ENCODE peak calls at places on chromosomes 16 and 17, in six cellular contexts. One of them, this sample, is unnamed. For H3K27me3, the result is how much of the 10 kb centered on the place peaks cover.

GRCh38 chr16:66228791-66229190 is 137.7 kb upstream of the CDH5 start:
- DNase-seq in H9: no peak
- DNase-seq in mesenchymal stem cell: peak
- DNase-seq in IMR-90: peak
- DNase-seq in H1: no peak
- DNase-seq in trophoblast cell: no peak
- DNase-seq in this sample: no peak

GRCh38 chr17:47665655-47666054 is 15.9 kb downstream of the KPNB1 start:
- DNase-seq in trophoblast cell: no peak
- DNase-seq in H9: no peak
- DNase-seq in H1: no peak
- DNase-seq in mesenchymal stem cell: peak
- DNase-seq in IMR-90: peak
- DNase-seq in this sample: no peak

GRCh38 chr16:14298374-14299122 is 227.4 kb downstream of the MRTFB start:
- DNase-seq in IMR-90: no peak
- DNase-seq in H9: no peak
- DNase-seq in H1: no peak
- DNase-seq in mesenchymal stem cell: no peak
- DNase-seq in trophoblast cell: no peak
- DNase-seq in this sample: no peak

GRCh38 chr16:1535391-1536291 is 2.2 kb downstream of the TMEM204 start:
- DNase-seq in H9: no peak
- DNase-seq in trophoblast cell: no peak
- DNase-seq in mesenchymal stem cell: no peak
- DNase-seq in H1: no peak
- DNase-seq in IMR-90: no peak
- DNase-seq in this sample: no peak

GRCh38 chr16:17571499-17572093 is 100.8 kb upstream of the XYLT1 start:
- DNase-seq in IMR-90: no peak
- DNase-seq in mesenchymal stem cell: no peak
- DNase-seq in trophoblast cell: peak
- DNase-seq in H9: no peak
- DNase-seq in H1: no peak
- DNase-seq in this sample: no peak

GRCh38 chr17:74442670-74443515 is 11.0 kb downstream of the GPRC5C start:
- DNase-seq in IMR-90: no peak
- DNase-seq in trophoblast cell: no peak
- DNase-seq in H1: peak
- DNase-seq in H9: peak
- DNase-seq in mesenchymal stem cell: no peak
- DNase-seq in this sample: no peak

GRCh38 chr17:2852211-2852610 is 56.0 kb downstream of the RAP1GAP2 start:
- DNase-seq in H1: no peak
- DNase-seq in mesenchymal stem cell: no peak
- DNase-seq in IMR-90: no peak
- DNase-seq in H9: no peak
- DNase-seq in trophoblast cell: no peak
- DNase-seq in this sample: no peak

GRCh38 chr16:22786691-22787090 is 27.3 kb upstream of the HS3ST2 start:
- DNase-seq in mesenchymal stem cell: no peak
- DNase-seq in H1: no peak
- DNase-seq in trophoblast cell: no peak
- DNase-seq in H9: no peak
- DNase-seq in IMR-90: no peak
- DNase-seq in this sample: no peak

GRCh38 chr16:30078744-30079143 is 3.0 kb downstream of the PPP4C start:
- DNase-seq in mesenchymal stem cell: no peak
- DNase-seq in IMR-90: no peak
- DNase-seq in H9: no peak
- DNase-seq in H1: no peak
- DNase-seq in trophoblast cell: no peak
- DNase-seq in this sample: no peak

GRCh38 chr17:64706224-64707076 is 44.3 kb upstream of the SMURF2 start:
- DNase-seq in IMR-90: no peak
- DNase-seq in mesenchymal stem cell: peak
- DNase-seq in H1: no peak
- DNase-seq in trophoblast cell: no peak
- DNase-seq in H9: no peak
- DNase-seq in this sample: no peak

GRCh38 chr16:85984211-85984880 is 85.4 kb downstream of the IRF8 start:
- DNase-seq in trophoblast cell: no peak
- DNase-seq in H1: no peak
- DNase-seq in mesenchymal stem cell: no peak
- DNase-seq in IMR-90: no peak
- DNase-seq in H9: no peak
- DNase-seq in this sample: no peak

GRCh38 chr17:81931557-81932332 is 4.2 kb upstream of the MAFG start:
- DNase-seq in IMR-90: no peak
- DNase-seq in mesenchymal stem cell: no peak
- DNase-seq in H1: no peak
- DNase-seq in H9: no peak
- DNase-seq in trophoblast cell: no peak
- DNase-seq in this sample: no peak

GRCh38 chr17:62737513-62737912 is 70.6 kb downstream of the MARCHF10 start:
- DNase-seq in H9: peak
- DNase-seq in mesenchymal stem cell: no peak
- DNase-seq in trophoblast cell: no peak
- DNase-seq in H1: no peak
- DNase-seq in IMR-90: no peak
- DNase-seq in this sample: no peak

GRCh38 chr16:10256855-10257641 is 74.8 kb upstream of the GRIN2A start:
- DNase-seq in mesenchymal stem cell: peak
- DNase-seq in H9: peak
- DNase-seq in IMR-90: no peak
- DNase-seq in H1: peak
- DNase-seq in trophoblast cell: peak
- DNase-seq in this sample: peak

GRCh38 chr16:66502020-66502913 is 47.7 kb downstream of the TK2 start:
- DNase-seq in H1: no peak
- DNase-seq in mesenchymal stem cell: peak
- DNase-seq in IMR-90: peak
- DNase-seq in H9: no peak
- DNase-seq in trophoblast cell: peak
- DNase-seq in this sample: no peak

GRCh38 chr16:70520612-70521297 is 2.6 kb downstream of the COG4 start:
- DNase-seq in H9: no peak
- DNase-seq in trophoblast cell: no peak
- DNase-seq in H1: no peak
- DNase-seq in IMR-90: peak
- DNase-seq in mesenchymal stem cell: peak
- DNase-seq in this sample: no peak

GRCh38 chr16:11662582-11662981 is 5.7 kb upstream of the SNN start:
- DNase-seq in trophoblast cell: no peak
- DNase-seq in H9: no peak
- DNase-seq in IMR-90: no peak
- DNase-seq in mesenchymal stem cell: no peak
- DNase-seq in H1: no peak
- DNase-seq in this sample: no peak

GRCh38 chr16:17511340-17511739 is 40.6 kb upstream of the XYLT1 start:
- DNase-seq in IMR-90: peak
- DNase-seq in H9: no peak
- DNase-seq in H1: no peak
- DNase-seq in mesenchymal stem cell: no peak
- DNase-seq in trophoblast cell: no peak
- DNase-seq in this sample: no peak

GRCh38 chr17:354651-355556 is 2.3 kb upstream of the RPH3AL start:
- DNase-seq in mesenchymal stem cell: no peak
- DNase-seq in H9: peak
- DNase-seq in IMR-90: no peak
- DNase-seq in trophoblast cell: no peak
- DNase-seq in H1: no peak
- DNase-seq in this sample: no peak

GRCh38 chr17:41178843-41179616 is 1.0 kb upstream of the KRTAP4-2 start:
- DNase-seq in H1: no peak
- DNase-seq in H9: no peak
- DNase-seq in IMR-90: peak
- DNase-seq in trophoblast cell: no peak
- DNase-seq in mesenchymal stem cell: no peak
- DNase-seq in this sample: no peak

GRCh38 chr17:57935833-57936807 is 19.1 kb downstream of the CUEDC1 start:
- DNase-seq in trophoblast cell: no peak
- DNase-seq in H9: peak
- DNase-seq in H1: no peak
- DNase-seq in mesenchymal stem cell: peak
- DNase-seq in IMR-90: peak
- DNase-seq in this sample: peak

GRCh38 chr17:73824321-73824720 is 180.1 kb upstream of the SDK2 start:
- DNase-seq in trophoblast cell: no peak
- DNase-seq in mesenchymal stem cell: no peak
- DNase-seq in H1: no peak
- DNase-seq in H9: no peak
- DNase-seq in IMR-90: no peak
- DNase-seq in this sample: no peak

GRCh38 chr17:76940738-76941350 is 72.6 kb downstream of the MGAT5B start:
- DNase-seq in trophoblast cell: no peak
- DNase-seq in H9: peak
- DNase-seq in mesenchymal stem cell: no peak
- DNase-seq in H1: peak
- DNase-seq in IMR-90: no peak
- DNase-seq in this sample: no peak

GRCh38 chr16:77585852-77586251 is 136.5 kb upstream of the NUDT7 start:
- DNase-seq in IMR-90: peak
- DNase-seq in mesenchymal stem cell: peak
- DNase-seq in H1: no peak
- DNase-seq in trophoblast cell: no peak
- DNase-seq in H9: no peak
- DNase-seq in this sample: no peak

GRCh38 chr17:27846042-27846655 is 45.8 kb upstream of the NOS2 start:
- DNase-seq in trophoblast cell: no peak
- DNase-seq in H9: no peak
- DNase-seq in H1: no peak
- DNase-seq in IMR-90: no peak
- DNase-seq in mesenchymal stem cell: no peak
- DNase-seq in this sample: no peak

GRCh38 chr17:51012538-51012937 is 108.1 kb downstream of the SPAG9 start:
- DNase-seq in H9: no peak
- DNase-seq in H1: no peak
- DNase-seq in mesenchymal stem cell: no peak
- DNase-seq in trophoblast cell: no peak
- DNase-seq in IMR-90: no peak
- DNase-seq in this sample: no peak

DNA sequence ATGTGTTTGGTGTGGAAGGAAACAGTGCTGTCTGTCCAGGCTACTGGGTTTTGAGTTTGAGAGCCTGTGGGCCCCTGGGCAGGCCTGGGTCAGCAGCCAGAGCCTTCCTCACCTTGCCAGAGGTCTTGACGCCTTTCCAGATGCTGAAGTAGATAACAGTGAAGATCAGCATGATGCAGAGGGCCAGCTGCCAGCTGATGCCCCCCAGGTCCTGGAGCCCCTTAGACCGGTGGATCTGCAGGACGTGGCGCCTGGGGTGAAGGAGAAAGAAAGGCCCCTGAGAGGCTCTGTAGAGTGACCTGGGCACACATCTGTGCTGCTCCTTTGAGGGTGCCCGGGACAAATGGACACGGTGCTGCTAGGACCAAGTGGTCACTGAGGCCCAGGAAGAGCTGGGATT is 18.4 kb downstream of the SLC6A4 start:
- DNase-seq in mesenchymal stem cell: no peak
- DNase-seq in H9: no peak
- DNase-seq in trophoblast cell: no peak
- DNase-seq in H1: no peak
- DNase-seq in IMR-90: no peak
- DNase-seq in this sample: no peak
- H3K14ac ChIP-seq in mesenchymal stem cell: no peak
- H3K14ac ChIP-seq in H9: no peak
- H3K14ac ChIP-seq in trophoblast cell: no peak
- H3K14ac ChIP-seq in H1: no peak
- H3K14ac ChIP-seq in IMR-90: no peak
- H3K14ac ChIP-seq in this sample: no peak

DNA sequence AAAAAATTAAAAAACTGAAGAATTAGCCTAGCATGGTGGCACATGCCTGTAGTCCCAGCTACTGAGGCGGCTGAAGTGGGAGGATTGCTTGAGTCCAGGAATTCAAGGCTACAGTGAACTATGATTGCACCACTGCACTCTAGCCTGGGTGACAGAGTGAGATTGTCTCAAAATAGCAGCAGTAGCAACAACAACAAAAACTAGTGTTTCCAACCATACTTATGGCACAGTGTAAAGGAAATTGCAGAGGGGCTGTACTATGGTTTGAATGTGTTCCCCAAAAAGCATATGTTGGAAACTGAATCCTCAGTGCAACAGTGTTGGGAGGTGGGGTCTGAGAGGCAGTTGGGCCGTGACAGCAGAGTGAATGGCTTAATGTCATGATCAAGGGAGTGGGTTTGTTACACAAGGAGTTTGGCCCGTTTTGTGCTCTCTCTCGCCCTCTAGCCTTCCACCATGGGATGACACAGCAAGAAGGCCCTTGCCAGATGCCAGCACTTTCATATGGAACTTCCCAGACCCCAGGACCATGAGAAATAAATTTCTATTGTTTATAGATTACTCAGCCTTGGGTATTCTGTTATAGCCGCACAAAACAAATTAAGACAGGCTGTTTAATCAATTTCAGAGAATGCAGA is 70.0 kb downstream of the PGS1 start:
- DNase-seq in trophoblast cell: no peak
- DNase-seq in H9: no peak
- DNase-seq in H1: no peak
- DNase-seq in IMR-90: no peak
- DNase-seq in mesenchymal stem cell: no peak
- DNase-seq in this sample: no peak
- H3K27me3 ChIP-seq in trophoblast cell: under half
- H3K27me3 ChIP-seq in H9: under half
- H3K27me3 ChIP-seq in H1: under half
- H3K27me3 ChIP-seq in IMR-90: under half
- H3K27me3 ChIP-seq in mesenchymal stem cell: under half
- H3K27me3 ChIP-seq in this sample: under half

DNA sequence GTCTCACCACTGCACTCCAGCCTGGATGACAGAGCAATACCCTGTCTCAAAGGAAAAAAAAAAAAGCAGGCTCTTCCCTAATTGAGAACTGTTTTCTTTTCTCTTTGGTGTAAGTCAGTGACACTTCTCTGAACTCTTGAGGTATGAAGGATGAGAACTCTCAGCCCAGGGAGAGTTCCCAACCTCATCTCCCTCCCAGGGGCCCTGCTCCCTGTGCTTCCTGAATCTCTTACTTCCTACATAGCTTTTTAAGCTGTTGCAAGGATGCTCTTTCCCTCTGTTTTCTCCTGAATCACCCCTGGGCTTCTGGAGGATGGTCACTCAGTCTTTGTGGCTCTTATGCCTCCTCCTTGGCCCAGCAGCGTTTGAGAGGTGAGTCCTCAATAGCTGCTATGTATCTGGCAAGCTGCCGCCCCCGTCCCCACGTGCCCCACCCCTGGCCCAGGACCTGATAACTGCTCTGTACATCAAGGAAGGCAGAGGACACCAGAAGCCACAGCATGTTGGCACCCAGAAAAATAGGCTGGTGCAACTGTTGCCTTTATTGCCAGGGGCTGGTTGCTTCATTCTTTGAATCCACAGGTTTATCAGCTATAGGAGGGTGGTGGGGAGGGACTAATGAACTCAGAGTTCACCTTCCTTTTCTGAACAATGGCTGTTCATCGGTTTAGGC is 24.0 kb downstream of the IGF2BP1 start:
- DNase-seq in H9: peak
- DNase-seq in mesenchymal stem cell: peak
- DNase-seq in H1: peak
- DNase-seq in trophoblast cell: no peak
- DNase-seq in IMR-90: peak
- DNase-seq in this sample: no peak
- H2AK5ac ChIP-seq in H9: no peak
- H2AK5ac ChIP-seq in mesenchymal stem cell: peak
- H2AK5ac ChIP-seq in H1: peak
- H2AK5ac ChIP-seq in trophoblast cell: peak
- H2AK5ac ChIP-seq in IMR-90: peak
- H2AK5ac ChIP-seq in this sample: no peak

GRCh38 chr16:27373312-27373711 is 28.7 kb upstream of the IL21R start:
- DNase-seq in mesenchymal stem cell: no peak
- DNase-seq in H9: no peak
- DNase-seq in trophoblast cell: no peak
- DNase-seq in IMR-90: no peak
- DNase-seq in H1: no peak
- DNase-seq in this sample: no peak
- H3K14ac ChIP-seq in mesenchymal stem cell: no peak
- H3K14ac ChIP-seq in H9: no peak
- H3K14ac ChIP-seq in trophoblast cell: no peak
- H3K14ac ChIP-seq in IMR-90: no peak
- H3K14ac ChIP-seq in H1: no peak
- H3K14ac ChIP-seq in this sample: no peak

This sample was measured in neuronal stem cell.